ENCODE peak calls at places on chromosomes 7 and 10, in ten cellular contexts. One of them, this sample, is unnamed.

GRCh38 chr7:47782022-47782421 is 166.2 kb downstream of the PKD1L1 start:
- DNase-seq in bronchial epithelial cell: no peak
- DNase-seq in iris pigment epithelial cell: peak
- DNase-seq in NCI-H1417 treated with DMSO at 0.1 percent for 48 hours: no peak
- DNase-seq in 8988T: no peak
- DNase-seq in amniotic epithelial cell: peak
- DNase-seq in activated naive CD4-positive, alpha-beta T cell treated with anti-CD3 and anti-CD28 coated beads for 36 hours: no peak
- DNase-seq in cardiac muscle cell: peak
- DNase-seq in NCI-H226: peak
- DNase-seq in cardiac fibroblast: no peak
- DNase-seq in this sample: peak

GRCh38 chr10:96651998-96652431 is 65.2 kb upstream of the TM9SF3 start:
- DNase-seq in bronchial epithelial cell: no peak
- DNase-seq in NCI-H1417 treated with DMSO at 0.1 percent for 48 hours: no peak
- DNase-seq in iris pigment epithelial cell: no peak
- DNase-seq in activated naive CD4-positive, alpha-beta T cell treated with anti-CD3 and anti-CD28 coated beads for 36 hours: peak
- DNase-seq in 8988T: no peak
- DNase-seq in cardiac fibroblast: no peak
- DNase-seq in amniotic epithelial cell: no peak
- DNase-seq in cardiac muscle cell: no peak
- DNase-seq in NCI-H226: no peak
- DNase-seq in this sample: no peak

GRCh38 chr10:996031-996430 is 7.8 kb downstream of the GTPBP4 start:
- DNase-seq in cardiac fibroblast: no peak
- DNase-seq in NCI-H226: no peak
- DNase-seq in amniotic epithelial cell: no peak
- DNase-seq in bronchial epithelial cell: no peak
- DNase-seq in NCI-H1417 treated with DMSO at 0.1 percent for 48 hours: no peak
- DNase-seq in cardiac muscle cell: no peak
- DNase-seq in activated naive CD4-positive, alpha-beta T cell treated with anti-CD3 and anti-CD28 coated beads for 36 hours: no peak
- DNase-seq in 8988T: no peak
- DNase-seq in iris pigment epithelial cell: no peak
- DNase-seq in this sample: no peak

GRCh38 chr10:119314061-119314460 is 106.7 kb downstream of the GRK5 start:
- DNase-seq in bronchial epithelial cell: no peak
- DNase-seq in cardiac fibroblast: no peak
- DNase-seq in cardiac muscle cell: no peak
- DNase-seq in activated naive CD4-positive, alpha-beta T cell treated with anti-CD3 and anti-CD28 coated beads for 36 hours: no peak
- DNase-seq in NCI-H226: no peak
- DNase-seq in amniotic epithelial cell: no peak
- DNase-seq in 8988T: no peak
- DNase-seq in iris pigment epithelial cell: no peak
- DNase-seq in NCI-H1417 treated with DMSO at 0.1 percent for 48 hours: no peak
- DNase-seq in this sample: no peak

GRCh38 chr10:51804861-51805260 is 105.5 kb upstream of the CSTF2T start:
- DNase-seq in activated naive CD4-positive, alpha-beta T cell treated with anti-CD3 and anti-CD28 coated beads for 36 hours: no peak
- DNase-seq in cardiac fibroblast: peak
- DNase-seq in NCI-H1417 treated with DMSO at 0.1 percent for 48 hours: no peak
- DNase-seq in amniotic epithelial cell: peak
- DNase-seq in iris pigment epithelial cell: peak
- DNase-seq in bronchial epithelial cell: peak
- DNase-seq in 8988T: no peak
- DNase-seq in cardiac muscle cell: peak
- DNase-seq in NCI-H226: peak
- DNase-seq in this sample: peak

GRCh38 chr7:80740778-80741545 is 102.5 kb downstream of the CD36 start:
- DNase-seq in NCI-H1417 treated with DMSO at 0.1 percent for 48 hours: no peak
- DNase-seq in bronchial epithelial cell: no peak
- DNase-seq in cardiac fibroblast: peak
- DNase-seq in activated naive CD4-positive, alpha-beta T cell treated with anti-CD3 and anti-CD28 coated beads for 36 hours: no peak
- DNase-seq in iris pigment epithelial cell: peak
- DNase-seq in amniotic epithelial cell: peak
- DNase-seq in cardiac muscle cell: peak
- DNase-seq in NCI-H226: peak
- DNase-seq in 8988T: no peak
- DNase-seq in this sample: peak

GRCh38 chr7:8719102-8719501 is 285.7 kb downstream of the NXPH1 start:
- DNase-seq in iris pigment epithelial cell: no peak
- DNase-seq in activated naive CD4-positive, alpha-beta T cell treated with anti-CD3 and anti-CD28 coated beads for 36 hours: no peak
- DNase-seq in bronchial epithelial cell: no peak
- DNase-seq in cardiac fibroblast: no peak
- DNase-seq in 8988T: no peak
- DNase-seq in NCI-H226: no peak
- DNase-seq in cardiac muscle cell: no peak
- DNase-seq in amniotic epithelial cell: no peak
- DNase-seq in NCI-H1417 treated with DMSO at 0.1 percent for 48 hours: no peak
- DNase-seq in this sample: no peak

GRCh38 chr7:94509264-94509878 is at the start of gene CASD1:
- DNase-seq in iris pigment epithelial cell: peak
- DNase-seq in NCI-H1417 treated with DMSO at 0.1 percent for 48 hours: no peak
- DNase-seq in amniotic epithelial cell: peak
- DNase-seq in bronchial epithelial cell: no peak
- DNase-seq in activated naive CD4-positive, alpha-beta T cell treated with anti-CD3 and anti-CD28 coated beads for 36 hours: peak
- DNase-seq in cardiac muscle cell: no peak
- DNase-seq in NCI-H226: peak
- DNase-seq in 8988T: peak
- DNase-seq in cardiac fibroblast: peak
- DNase-seq in this sample: peak

GRCh38 chr7:36630112-36630650 is 94.1 kb downstream of the AOAH start:
- DNase-seq in NCI-H1417 treated with DMSO at 0.1 percent for 48 hours: no peak
- DNase-seq in cardiac muscle cell: no peak
- DNase-seq in bronchial epithelial cell: no peak
- DNase-seq in NCI-H226: no peak
- DNase-seq in 8988T: no peak
- DNase-seq in activated naive CD4-positive, alpha-beta T cell treated with anti-CD3 and anti-CD28 coated beads for 36 hours: no peak
- DNase-seq in cardiac fibroblast: no peak
- DNase-seq in amniotic epithelial cell: no peak
- DNase-seq in iris pigment epithelial cell: no peak
- DNase-seq in this sample: no peak

GRCh38 chr7:38798552-38799267 is 110.3 kb downstream of the VPS41 start:
- DNase-seq in bronchial epithelial cell: no peak
- DNase-seq in NCI-H226: no peak
- DNase-seq in cardiac fibroblast: no peak
- DNase-seq in NCI-H1417 treated with DMSO at 0.1 percent for 48 hours: no peak
- DNase-seq in cardiac muscle cell: no peak
- DNase-seq in 8988T: no peak
- DNase-seq in amniotic epithelial cell: no peak
- DNase-seq in activated naive CD4-positive, alpha-beta T cell treated with anti-CD3 and anti-CD28 coated beads for 36 hours: no peak
- DNase-seq in iris pigment epithelial cell: no peak
- DNase-seq in this sample: no peak

GRCh38 chr7:57413529-57414398 is 36.2 kb upstream of the ZNF716 start:
- DNase-seq in cardiac fibroblast: no peak
- DNase-seq in amniotic epithelial cell: no peak
- DNase-seq in bronchial epithelial cell: no peak
- DNase-seq in activated naive CD4-positive, alpha-beta T cell treated with anti-CD3 and anti-CD28 coated beads for 36 hours: no peak
- DNase-seq in iris pigment epithelial cell: no peak
- DNase-seq in NCI-H226: no peak
- DNase-seq in NCI-H1417 treated with DMSO at 0.1 percent for 48 hours: no peak
- DNase-seq in 8988T: no peak
- DNase-seq in cardiac muscle cell: no peak
- DNase-seq in this sample: no peak

GRCh38 chr10:60536529-60537114 is 146.9 kb upstream of the ANK3 start:
- DNase-seq in iris pigment epithelial cell: peak
- DNase-seq in amniotic epithelial cell: peak
- DNase-seq in 8988T: no peak
- DNase-seq in activated naive CD4-positive, alpha-beta T cell treated with anti-CD3 and anti-CD28 coated beads for 36 hours: peak
- DNase-seq in bronchial epithelial cell: peak
- DNase-seq in cardiac muscle cell: peak
- DNase-seq in NCI-H226: no peak
- DNase-seq in NCI-H1417 treated with DMSO at 0.1 percent for 48 hours: no peak
- DNase-seq in cardiac fibroblast: peak
- DNase-seq in this sample: peak

GRCh38 chr10:60048146-60048545 is 141.8 kb upstream of the CCDC6 start:
- DNase-seq in amniotic epithelial cell: peak
- DNase-seq in cardiac fibroblast: peak
- DNase-seq in cardiac muscle cell: peak
- DNase-seq in activated naive CD4-positive, alpha-beta T cell treated with anti-CD3 and anti-CD28 coated beads for 36 hours: no peak
- DNase-seq in 8988T: no peak
- DNase-seq in iris pigment epithelial cell: peak
- DNase-seq in bronchial epithelial cell: peak
- DNase-seq in NCI-H1417 treated with DMSO at 0.1 percent for 48 hours: no peak
- DNase-seq in NCI-H226: peak
- DNase-seq in this sample: no peak

GRCh38 chr7:50826371-50827172 is 43.9 kb upstream of the GRB10 start:
- DNase-seq in cardiac fibroblast: peak
- DNase-seq in NCI-H226: peak
- DNase-seq in bronchial epithelial cell: peak
- DNase-seq in activated naive CD4-positive, alpha-beta T cell treated with anti-CD3 and anti-CD28 coated beads for 36 hours: peak
- DNase-seq in NCI-H1417 treated with DMSO at 0.1 percent for 48 hours: no peak
- DNase-seq in amniotic epithelial cell: peak
- DNase-seq in cardiac muscle cell: peak
- DNase-seq in 8988T: peak
- DNase-seq in iris pigment epithelial cell: peak
- DNase-seq in this sample: peak